ENCODE peak calls at places on chromosomes 1 and 21, in nine cellular contexts. M is cardiac septum; N is nucleus accumbens; H is PC-3; Q is NCI-H1092; P is stimulated activated CD8-positive, alpha-beta memory T cell treated with anti-CD3 and anti-CD28 coated beads, Interleukin-4, amount 100 ng/mL, for 1 hour; K is hepatic stellate cell; S is HS-5; A is activated T-cell treated with anti-CD3 and anti-CD28 coated beads for 1 hour. W is an unnamed sample.

GRCh38 chr21:32521736-32522360 is 63.5 kb downstream of the TCP10L start:
- DNase-seq in S (no peak), A (no peak), Q (no peak), M (no peak), K (no peak), P (no peak), N (no peak), H (no peak), W (no peak)

GRCh38 chr1:177424746-177425145 is 254.0 kb downstream of the BRINP2 start:
- DNase-seq in H (no peak), A (no peak), Q (no peak), M (no peak), P (no peak), S (no peak), N (no peak), K (no peak), W (no peak)

GRCh38 chr1:2627746-2628145 is 5.1 kb downstream of the MMEL1 start:
- DNase-seq in K (no peak), M (peak), A (no peak), P (no peak), Q (no peak), S (no peak), N (no peak), H (no peak), W (no peak)

GRCh38 chr21:34530264-34530663 is 18.3 kb upstream of the KCNE1 start:
- DNase-seq in P (no peak), K (peak), N (no peak), A (no peak), S (no peak), H (no peak), M (no peak), Q (no peak), W (no peak)

GRCh38 chr1:153312569-153313186 is at the start of gene PGLYRP3:
- DNase-seq in N (no peak), Q (no peak), P (no peak), H (peak), S (no peak), M (no peak), A (no peak), K (no peak), W (no peak)

GRCh38 chr1:218991089-218991488 is 182.6 kb upstream of the LYPLAL1 start:
- DNase-seq in H (no peak), Q (no peak), K (no peak), A (no peak), M (no peak), S (no peak), N (no peak), P (no peak), W (no peak)

GRCh38 chr1:210588357-210588756 is 259.7 kb downstream of the HHAT start:
- DNase-seq in N (no peak), H (no peak), P (no peak), Q (no peak), K (no peak), S (no peak), M (no peak), A (no peak), W (no peak)

GRCh38 chr1:170145691-170146676 is at the start of gene NTMT2:
- DNase-seq in A (no peak), K (no peak), S (no peak), M (peak), N (no peak), Q (peak), H (no peak), P (no peak), W (no peak)

GRCh38 chr1:110200666-110201065 is 9.4 kb upstream of the KCNC4 start:
- DNase-seq in K (no peak), S (no peak), N (no peak), A (no peak), M (no peak), Q (no peak), H (no peak), P (no peak), W (no peak)

GRCh38 chr1:36591278-36591677 is 108.6 kb upstream of the CSF3R start:
- DNase-seq in A (no peak), Q (no peak), N (no peak), P (no peak), H (no peak), M (no peak), K (no peak), S (no peak), W (no peak)

GRCh38 chr21:27954806-27955205 is 987.9 kb upstream of the ADAMTS5 start:
- DNase-seq in P (no peak), A (no peak), H (no peak), M (no peak), N (no peak), K (no peak), S (no peak), Q (no peak), W (no peak)

GRCh38 chr21:32770514-32771133 is 931 bp downstream of the PAXBP1 start:
- DNase-seq in S (no peak), A (no peak), Q (no peak), M (no peak), N (no peak), H (peak), K (peak), P (no peak), W (no peak)

GRCh38 chr1:243525085-243525487 is 269.2 kb downstream of the SDCCAG8 start:
- DNase-seq in N (no peak), S (peak), H (peak), A (no peak), Q (no peak), M (no peak), K (peak), P (no peak), W (no peak)

GRCh38 chr1:91929246-91929645 is 20.0 kb upstream of the BRDT start:
- DNase-seq in N (no peak), Q (no peak), H (no peak), A (no peak), K (no peak), M (no peak), S (no peak), P (no peak), W (no peak)

GRCh38 chr21:34018910-34019309 is 54.5 kb upstream of the MRPS6 start:
- DNase-seq in H (no peak), Q (no peak), A (no peak), M (no peak), P (no peak), S (no peak), K (no peak), N (no peak), W (no peak)

W was measured in cortex of kidney.